ENCODE peak calls at places on chromosomes 2 and 18, in six cellular contexts. Z is stimulated activated naive CD4-positive, alpha-beta T cell; S is A172; H is NCI-H187 treated with DMSO at 0.1 percent for 48 hours; K is stomach; P is T-helper 9 cell. T is an unnamed sample.
A peak's percentile ranks its signal among the peaks of the same experiment; 100 is the strongest.

GRCh38 chr2:220228310-220229006 is 601.0 kb downstream of the SLC4A3 start:
- DNase-seq in P (no peak), H (no peak), K (no peak), S (peak; percentile 99), Z (no peak), T (peak; percentile 98)

GRCh38 chr2:86297382-86298147 is 39.9 kb downstream of the REEP1 start:
- DNase-seq in P (no peak), K (no peak), H (no peak), S (no peak), Z (no peak), T (no peak)

GRCh38 chr18:77059294-77059916 is 73.2 kb downstream of the MBP start:
- DNase-seq in Z (no peak), K (no peak), P (no peak), H (no peak), S (peak; percentile 41), T (peak; percentile 25)

GRCh38 chr2:26679857-26680256 is 12.7 kb upstream of the KCNK3 start:
- DNase-seq in P (no peak), S (no peak), H (no peak), K (no peak), Z (no peak), T (no peak)

GRCh38 chr2:153416071-153416470 is 62.5 kb downstream of the RPRM start:
- DNase-seq in P (no peak), S (no peak), H (no peak), Z (no peak), K (no peak), T (no peak)

GRCh38 chr2:67012165-67012564 is 385.0 kb upstream of the ETAA1 start:
- DNase-seq in Z (no peak), P (no peak), S (no peak), K (no peak), H (no peak), T (no peak)

GRCh38 chr18:48680871-48681270 is 142.0 kb downstream of the CTIF start:
- DNase-seq in P (no peak), S (no peak), K (no peak), Z (no peak), H (no peak), T (no peak)

GRCh38 chr2:5482929-5483331 is 209.3 kb upstream of the SOX11 start:
- DNase-seq in Z (no peak), K (no peak), H (no peak), S (peak; percentile 8), P (no peak), T (no peak)

GRCh38 chr2:1823187-1824169 is 79.2 kb upstream of the PXDN start:
- DNase-seq in K (no peak), H (no peak), S (no peak), P (no peak), Z (no peak), T (no peak)

GRCh38 chr18:3623769-3624545 is 174.0 kb downstream of the TGIF1 start:
- DNase-seq in P (no peak), H (no peak), S (peak; percentile 100), K (peak; percentile 73), Z (no peak), T (peak; percentile 99)

GRCh38 chr2:140442319-140442718 is 1662.1 kb upstream of the NXPH2 start:
- DNase-seq in S (peak; percentile 32), H (no peak), Z (no peak), P (no peak), K (no peak), T (no peak)

GRCh38 chr18:67425724-67426123 is 90.8 kb downstream of the DSEL start:
- DNase-seq in H (no peak), Z (no peak), S (peak; percentile 34), K (no peak), P (no peak), T (peak; percentile 92)

GRCh38 chr2:28591711-28592365 is 96.0 kb downstream of the PLB1 start:
- DNase-seq in P (no peak), H (no peak), Z (no peak), S (no peak), K (no peak), T (no peak)

GRCh38 chr18:28050561-28050960 is 126.4 kb downstream of the CDH2 start:
- DNase-seq in H (no peak), Z (no peak), P (no peak), K (no peak), S (no peak), T (no peak)

GRCh38 chr2:152847067-152847466 is 128.6 kb downstream of the ARL6IP6 start:
- DNase-seq in Z (no peak), H (no peak), S (peak; percentile 42), K (no peak), P (no peak), T (peak; percentile 51)